ENCODE peak calls at places on chromosome 21, in five cellular contexts. D is Peyer's patch, O is Panc1, V is colonic mucosa, I is astrocyte. L is an unnamed sample.

GRCh38 chr21:43820466-43820865 is 31.1 kb downstream of the RRP1 start:
- DNase-seq in V (no peak), I (no peak), O (no peak), D (no peak), L (no peak)

GRCh38 chr21:17390575-17390974 is 122.3 kb upstream of the CXADR start:
- DNase-seq in O (no peak), I (no peak), D (no peak), V (no peak), L (no peak)

GRCh38 chr21:39483917-39484316 is 32.1 kb downstream of the SH3BGR start:
- DNase-seq in I (peak), V (no peak), D (no peak), O (no peak), L (peak)

GRCh38 chr21:14742119-14742518 is 196.0 kb upstream of the SAMSN1 start:
- DNase-seq in I (no peak), O (no peak), D (no peak), V (no peak), L (no peak)

GRCh38 chr21:35994605-35995004 is 65.7 kb downstream of the SETD4 start:
- DNase-seq in D (no peak), I (no peak), O (no peak), V (no peak), L (no peak)

GRCh38 chr21:35974801-35975200 is 85.5 kb downstream of the SETD4 start:
- DNase-seq in O (no peak), V (no peak), D (no peak), I (peak), L (peak)

GRCh38 chr21:28089599-28090421 is 902.9 kb downstream of the LTN1 start:
- DNase-seq in I (no peak), D (peak), O (no peak), V (no peak), L (no peak)

GRCh38 chr21:22374218-22374969 is 1376.2 kb downstream of the NCAM2 start:
- DNase-seq in D (no peak), I (no peak), O (no peak), V (no peak), L (no peak)

GRCh38 chr21:37912616-37913015 is 3.6 kb downstream of the KCNJ6 start:
- DNase-seq in D (no peak), I (no peak), V (no peak), O (no peak), L (no peak)

GRCh38 chr21:43023175-43023574 is 48.8 kb downstream of the PKNOX1 start:
- DNase-seq in D (no peak), O (no peak), V (no peak), I (no peak), L (no peak)

GRCh38 chr21:34885125-34885524 is 164.0 kb downstream of the RUNX1 start:
- DNase-seq in O (no peak), V (peak), D (no peak), I (no peak), L (no peak)

GRCh38 chr21:25350056-25350455 is 257.2 kb downstream of the MRPL39 start:
- DNase-seq in I (no peak), D (no peak), V (no peak), O (no peak), L (peak)

GRCh38 chr21:34352556-34352955 is 11.2 kb upstream of the KCNE2 start:
- DNase-seq in D (peak), V (no peak), O (no peak), I (no peak), L (no peak)

GRCh38 chr21:21806711-21807597 is 808.7 kb downstream of the NCAM2 start:
- DNase-seq in O (no peak), V (no peak), I (no peak), D (no peak), L (no peak)

GRCh38 chr21:23887709-23888303 is 1719.5 kb downstream of the MRPL39 start:
- DNase-seq in V (no peak), O (no peak), D (peak), I (no peak), L (no peak)

GRCh38 chr21:39669976-39670671 is 57.4 kb downstream of the B3GALT5 start:
- DNase-seq in O (no peak), V (peak), D (peak), I (no peak), L (no peak)

GRCh38 chr21:27645285-27645684 is 678.4 kb upstream of the ADAMTS5 start:
- DNase-seq in V (no peak), I (no peak), D (no peak), O (no peak), L (peak)

GRCh38 chr21:28069446-28069845 is 923.2 kb downstream of the LTN1 start:
- DNase-seq in V (no peak), I (peak), D (no peak), O (no peak), L (peak)

GRCh38 chr21:43806017-43806710 is 16.8 kb downstream of the RRP1 start:
- DNase-seq in O (no peak), V (no peak), I (no peak), D (no peak), L (no peak)

GRCh38 chr21:41762236-41762635 is 4.6 kb downstream of the RIPK4 start:
- DNase-seq in O (no peak), I (no peak), D (no peak), V (no peak), L (no peak)

GRCh38 chr21:41762753-41763152 is 4.1 kb downstream of the RIPK4 start:
- DNase-seq in I (no peak), D (no peak), O (no peak), V (no peak), L (no peak)

GRCh38 chr21:41764558-41765392 is 2.1 kb downstream of the RIPK4 start:
- DNase-seq in V (no peak), O (no peak), D (no peak), I (no peak), L (no peak)

GRCh38 chr21:41763996-41764395 is 2.9 kb downstream of the RIPK4 start:
- DNase-seq in V (no peak), D (no peak), I (no peak), O (no peak), L (no peak)

DNA sequence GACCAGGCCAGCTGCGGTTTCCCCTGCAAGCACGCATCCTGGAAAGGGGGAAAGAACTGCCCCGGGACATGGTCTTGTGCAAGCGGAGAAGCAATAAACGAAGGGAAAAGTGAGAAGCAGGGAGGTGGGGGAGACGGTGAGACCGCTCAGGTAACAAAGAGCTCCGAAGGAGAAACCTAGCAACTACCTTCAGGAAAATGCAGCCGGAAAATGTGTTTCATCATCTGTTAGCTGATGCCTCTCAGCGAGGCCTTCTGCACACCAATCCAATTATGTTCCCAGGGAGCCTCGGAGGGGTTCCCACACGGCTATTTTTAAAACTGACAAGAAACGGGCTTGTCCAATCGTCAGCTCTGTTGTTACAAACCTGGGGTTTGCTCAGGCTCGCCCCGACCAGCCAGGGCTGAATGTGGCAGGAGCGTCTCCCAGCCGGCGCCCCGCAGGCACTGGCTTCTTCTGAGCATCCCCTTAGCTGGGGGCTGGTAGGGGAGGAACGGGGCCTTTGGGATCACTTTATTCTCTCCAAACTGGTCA is 3.4 kb downstream of the RIPK4 start:
- DNase-seq in D (no peak), I (no peak), V (no peak), O (no peak), L (no peak)
- H3K4me3 ChIP-seq in D (no peak), I (no peak), V (no peak), O (peak), L (no peak)

DNA sequence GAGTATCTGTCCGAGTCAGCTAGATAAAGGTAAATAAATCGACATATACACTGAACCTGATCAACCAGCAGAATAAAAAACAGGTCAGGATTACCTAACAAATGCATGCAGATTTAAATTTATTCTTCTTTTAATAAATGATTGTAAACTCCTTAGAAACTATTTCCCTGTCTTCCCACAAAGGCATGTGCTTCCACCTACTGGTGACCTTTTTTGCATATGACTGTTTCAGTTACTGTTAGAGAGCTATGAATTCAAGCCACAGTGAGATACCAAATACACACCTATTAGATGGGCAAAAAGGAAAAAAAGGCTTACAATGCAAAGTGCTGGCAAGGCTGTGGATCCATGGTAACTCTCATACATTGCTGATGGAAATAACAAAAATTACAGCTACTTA is 957.4 kb upstream of the NCAM2 start:
- DNase-seq in D (no peak), O (no peak), V (no peak), I (no peak), L (no peak)
- TF ChIP-seq CTCF in D (no peak), O (peak), V (peak), I (no peak), L (no peak)

DNA sequence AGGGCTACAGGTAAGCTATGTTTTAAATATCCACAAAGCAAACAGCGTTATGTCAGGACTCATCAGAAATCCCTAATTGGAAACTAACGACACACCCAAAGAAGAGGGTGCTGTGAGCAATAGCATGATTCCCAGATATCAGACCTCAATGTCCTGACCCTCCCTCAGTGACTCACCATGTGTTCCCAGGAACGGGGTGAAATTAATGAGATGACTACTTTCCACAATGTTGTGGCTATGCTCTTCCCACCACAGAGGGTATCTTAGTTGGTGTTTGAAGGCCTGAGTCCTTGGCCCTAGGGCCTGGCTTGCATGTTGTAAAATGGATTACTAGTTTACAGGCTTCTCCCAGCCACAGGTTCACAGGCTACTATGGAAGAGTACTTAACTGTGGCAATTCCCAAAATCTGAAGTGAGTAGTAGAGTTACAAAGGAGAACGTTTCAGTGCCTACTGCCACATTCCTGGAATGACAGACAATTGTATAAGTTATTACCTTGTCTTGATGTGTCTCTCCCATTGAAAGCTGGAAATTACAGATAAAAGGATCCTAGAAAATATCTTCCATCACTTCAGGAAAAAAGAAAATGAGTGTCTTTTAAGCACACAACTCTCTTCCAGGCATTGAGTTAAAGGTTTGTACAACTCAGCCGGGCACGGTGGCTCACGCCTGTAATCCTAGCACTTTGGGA is 1.7 kb upstream of the KRTAP11-1 start:
- DNase-seq in V (no peak), I (no peak), O (no peak), D (no peak), L (no peak)
- H3K4me3 ChIP-seq in V (no peak), I (no peak), O (no peak), D (no peak), L (no peak)

GRCh38 chr21:44939532-44940115 is at the start of gene SLX9:
- DNase-seq in D (peak), V (peak), I (peak), O (no peak), L (peak)

GRCh38 chr21:44940116-44940631 is 345 bp downstream of the SLX9 start:
- DNase-seq in V (no peak), D (no peak), I (no peak), O (no peak), L (no peak)

GRCh38 chr21:44942566-44942965 is 2.7 kb downstream of the SLX9 start:
- DNase-seq in O (no peak), I (no peak), D (no peak), V (peak), L (no peak)

GRCh38 chr21:44941567-44941966 is 1.7 kb downstream of the SLX9 start:
- DNase-seq in D (no peak), O (no peak), I (no peak), V (no peak), L (no peak)

GRCh38 chr21:44938976-44939531 is 775 bp upstream of the SLX9 start:
- DNase-seq in D (no peak), I (no peak), O (no peak), V (no peak), L (no peak)
- TF ChIP-seq CTCF in D (no peak), I (no peak), O (no peak), V (no peak), L (no peak)

GRCh38 chr21:46377789-46378188 is 53.8 kb downstream of the PCNT start:
- DNase-seq in V (no peak), O (no peak), I (no peak), D (no peak), L (no peak)
- H3K4me3 ChIP-seq in V (no peak), O (no peak), I (no peak), D (no peak), L (no peak)

GRCh38 chr21:46098303-46099141 is 610 bp downstream of the COL6A2 start:
- DNase-seq in I (no peak), V (peak), O (no peak), D (peak), L (no peak)

GRCh38 chr21:46097826-46098286 is at the start of gene COL6A2:
- DNase-seq in V (peak), I (no peak), O (no peak), D (peak), L (peak)

GRCh38 chr21:46100020-46100419 is 2.1 kb downstream of the COL6A2 start:
- DNase-seq in I (no peak), V (no peak), O (no peak), D (no peak), L (no peak)

GRCh38 chr21:46100426-46100825 is 2.5 kb downstream of the COL6A2 start:
- DNase-seq in I (peak), D (no peak), O (no peak), V (peak), L (peak)

GRCh38 chr21:46099476-46099875 is 1.6 kb downstream of the COL6A2 start:
- DNase-seq in O (no peak), I (no peak), V (peak), D (peak), L (peak)
- TF ChIP-seq CTCF in O (no peak), I (no peak), V (no peak), D (no peak), L (peak)

DNA sequence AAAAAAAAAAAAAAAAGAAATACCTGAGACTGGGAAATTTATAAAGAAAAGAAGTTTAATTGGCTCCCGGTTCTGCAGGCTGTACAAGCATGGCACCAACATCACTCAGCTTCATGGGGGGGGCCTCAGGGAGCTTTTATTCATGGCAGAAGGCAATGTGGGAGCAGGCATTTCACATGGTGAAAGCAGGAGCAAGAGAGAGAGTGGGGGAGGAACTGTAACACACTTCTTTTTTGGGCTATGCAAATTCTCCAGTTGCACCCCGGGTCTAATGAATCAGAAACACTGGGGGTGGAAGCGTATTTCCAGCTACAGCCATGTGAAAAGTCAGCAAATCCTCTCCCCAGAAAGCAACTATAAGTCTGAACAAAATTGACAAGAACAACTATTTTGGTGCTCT is 11.8 kb upstream of the SOD1 start:
- DNase-seq in V (no peak), I (no peak), O (no peak), D (no peak), L (no peak)
- H3K4me3 ChIP-seq in V (no peak), I (no peak), O (no peak), D (no peak), L (no peak)